ENCODE peak calls at places on chromosomes 4 and X, in four cellular contexts. A, M, Z and R are unnamed samples.
A peak's percentile ranks its signal among the peaks of the same experiment; 100 is the strongest.

GRCh38 chrX:87663421-87663820 is 145.8 kb downstream of the KLHL4 start:
- DNase-seq in Z (no peak), M (no peak), A (no peak), R (no peak)

GRCh38 chrX:26192204-26192603 is at the start of gene MAGEB6:
- DNase-seq in A (no peak), M (no peak), Z (no peak), R (no peak)

GRCh38 chrX:147570483-147570882 is 341.2 kb upstream of the FMR1 start:
- DNase-seq in A (no peak), Z (no peak), M (no peak), R (no peak)

GRCh38 chr4:79164961-79165610 is 160.8 kb downstream of the NAA11 start:
- DNase-seq in Z (no peak), M (no peak), A (no peak), R (no peak)

GRCh38 chr4:48222491-48222890 is 47.1 kb downstream of the TEC start:
- DNase-seq in Z (no peak), A (no peak), M (no peak), R (no peak)

GRCh38 chr4:8910100-8910821 is 38.6 kb upstream of the HMX1 start:
- DNase-seq in A (peak; percentile 22), M (peak; percentile 45), Z (no peak), R (peak; percentile 23)

GRCh38 chr4:121034010-121034409 is 38.3 kb downstream of the NDNF start:
- DNase-seq in M (no peak), A (no peak), Z (peak; percentile 82), R (peak; percentile 78)

GRCh38 chrX:48465336-48465933 is 4.6 kb downstream of the SLC38A5 start:
- DNase-seq in A (no peak), Z (peak; percentile 91), M (no peak), R (no peak)

GRCh38 chr4:106565727-106566126 is 197.1 kb upstream of the GIMD1 start:
- DNase-seq in A (no peak), M (no peak), Z (no peak), R (no peak)

GRCh38 chr4:958836-959337 is 14.5 kb downstream of the DGKQ start:
- DNase-seq in A (peak; percentile 29), M (peak; percentile 60), Z (no peak), R (peak; percentile 34)

GRCh38 chr4:80266267-80266901 is at the start of gene FGF5:
- DNase-seq in A (peak; percentile 54), Z (peak; percentile 87), M (peak; percentile 86), R (no peak)

GRCh38 chr4:151460434-151460833 is 51.5 kb downstream of the FHIP1A start:
- DNase-seq in A (no peak), M (no peak), Z (no peak), R (no peak)

GRCh38 chr4:71235321-71236206 is 103.3 kb upstream of the SLC4A4 start:
- DNase-seq in M (no peak), Z (peak; percentile 37), A (no peak), R (no peak)

GRCh38 chrX:71082253-71082652 is 13.4 kb upstream of the FOXO4 start:
- DNase-seq in M (no peak), A (no peak), Z (no peak), R (no peak)

GRCh38 chr4:10783351-10783750 is 98.8 kb upstream of the CLNK start:
- DNase-seq in M (no peak), Z (peak; percentile 74), A (no peak), R (no peak)

GRCh38 chr4:14110407-14110806 is 482.9 kb upstream of the BOD1L1 start:
- DNase-seq in M (no peak), A (no peak), Z (peak; percentile 65), R (no peak)

GRCh38 chrX:41333994-41334865 is at the start of gene DDX3X:
- DNase-seq in A (peak; percentile 97), M (peak; percentile 97), Z (peak; percentile 90), R (peak; percentile 87)
- TF ChIP-seq CTCF in A (peak; percentile 36), M (no peak), Z (peak; percentile 9), R (peak; percentile 27)

GRCh38 chr4:150160473-150160872 is 82.2 kb downstream of the DCLK2 start:
- DNase-seq in Z (peak; percentile 35), A (no peak), M (no peak), R (no peak)

GRCh38 chr4:150164956-150165355 is 86.7 kb downstream of the DCLK2 start:
- DNase-seq in A (no peak), Z (no peak), M (no peak), R (no peak)

GRCh38 chr4:150167054-150167453 is 88.8 kb downstream of the DCLK2 start:
- DNase-seq in A (no peak), Z (no peak), M (no peak), R (no peak)

GRCh38 chr4:150164055-150164454 is 85.8 kb downstream of the DCLK2 start:
- DNase-seq in M (no peak), A (no peak), Z (no peak), R (no peak)
- H3K4me1 ChIP-seq in M (no peaks in the 10 kb centered on the region), A (no peaks in the 10 kb centered on the region), Z (no peaks in the 10 kb centered on the region), R (no peaks in the 10 kb centered on the region)

DNA sequence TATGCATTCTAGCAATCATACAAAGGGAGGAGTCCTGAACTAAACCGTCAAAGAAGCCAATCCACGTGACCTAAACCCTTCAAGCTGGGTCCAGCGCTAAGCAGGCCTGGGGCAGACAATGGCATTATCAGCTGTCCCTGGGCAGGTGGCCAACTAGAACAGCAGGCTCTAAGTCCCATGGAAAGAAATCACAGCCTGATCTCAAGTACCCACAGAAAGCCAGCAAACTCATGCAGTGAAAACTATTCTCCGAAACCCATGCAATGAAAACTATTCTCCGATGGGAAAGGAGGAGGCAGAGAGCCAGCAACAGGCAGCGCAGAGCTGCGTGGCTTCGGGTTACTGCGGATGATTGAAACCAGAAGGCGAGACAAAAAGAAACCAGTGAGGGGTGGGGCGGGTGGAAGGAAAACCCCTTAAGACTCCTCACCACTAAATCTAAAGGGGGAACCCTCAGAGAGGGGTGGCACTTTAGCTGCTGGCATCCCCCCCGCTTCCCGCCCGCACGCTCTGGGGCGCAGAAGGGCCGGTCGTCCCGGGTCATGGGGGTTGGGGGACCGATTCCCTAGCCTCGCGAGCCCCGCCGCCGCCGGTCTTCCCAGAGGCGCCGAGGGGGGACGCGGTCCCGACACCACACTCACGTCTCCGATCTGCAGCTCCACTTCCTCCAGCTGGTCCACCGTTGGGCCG is 567 bp downstream of the C4orf46 start:
- DNase-seq in M (peak; percentile 78), Z (peak; percentile 83), A (peak; percentile 71), R (no peak)
- H3K4me3 ChIP-seq in M (peak overlapping the region; percentile 82), Z (peak overlapping the region; percentile 93), A (peak overlapping the region; percentile 81), R (peak overlapping the region; percentile 80)

GRCh38 chr4:65401083-65401482 is 269.2 kb downstream of the EPHA5 start:
- DNase-seq in Z (no peak), M (no peak), A (no peak), R (no peak)
- TF ChIP-seq CTCF in Z (no peak), M (no peak), A (no peak), R (no peak)